ENCODE peak calls at places on chromosomes 4 and X, in nine cellular contexts. One of them, this sample, is unnamed.

GRCh38 chr4:83810428-83810827 is 274.5 kb downstream of the GPAT3 start:
- DNase-seq in AG10803: no peak
- DNase-seq in activated CD8-positive, alpha-beta memory T cell treated with anti-CD3 and anti-CD28 coated beads for 48 hours: no peak
- DNase-seq in stimulated activated CD4-positive, alpha-beta T cell treated with anti-CD3 and anti-CD28 coated beads, Interleukin-15, amount 100 ng/mL, for 1 hour: no peak
- DNase-seq in HTR-8/SVneo: no peak
- DNase-seq in OCI-LY7: no peak
- DNase-seq in NCI-H146: no peak
- DNase-seq in nucleus accumbens: no peak
- DNase-seq in GM12892: no peak
- DNase-seq in this sample: no peak

GRCh38 chr4:169268951-169269781 is 1.6 kb downstream of the SH3RF1 start:
- DNase-seq in AG10803: peak
- DNase-seq in NCI-H146: no peak
- DNase-seq in stimulated activated CD4-positive, alpha-beta T cell treated with anti-CD3 and anti-CD28 coated beads, Interleukin-15, amount 100 ng/mL, for 1 hour: no peak
- DNase-seq in nucleus accumbens: no peak
- DNase-seq in activated CD8-positive, alpha-beta memory T cell treated with anti-CD3 and anti-CD28 coated beads for 48 hours: no peak
- DNase-seq in HTR-8/SVneo: no peak
- DNase-seq in GM12892: no peak
- DNase-seq in OCI-LY7: no peak
- DNase-seq in this sample: no peak

GRCh38 chrX:107826286-107827136 is 845 bp downstream of the MID2 start:
- DNase-seq in GM12892: peak
- DNase-seq in nucleus accumbens: peak
- DNase-seq in stimulated activated CD4-positive, alpha-beta T cell treated with anti-CD3 and anti-CD28 coated beads, Interleukin-15, amount 100 ng/mL, for 1 hour: peak
- DNase-seq in activated CD8-positive, alpha-beta memory T cell treated with anti-CD3 and anti-CD28 coated beads for 48 hours: peak
- DNase-seq in NCI-H146: peak
- DNase-seq in HTR-8/SVneo: no peak
- DNase-seq in AG10803: peak
- DNase-seq in OCI-LY7: no peak
- DNase-seq in this sample: no peak

GRCh38 chr4:122639181-122639580 is 18.3 kb upstream of the IL21 start:
- DNase-seq in OCI-LY7: no peak
- DNase-seq in nucleus accumbens: no peak
- DNase-seq in activated CD8-positive, alpha-beta memory T cell treated with anti-CD3 and anti-CD28 coated beads for 48 hours: no peak
- DNase-seq in NCI-H146: no peak
- DNase-seq in HTR-8/SVneo: no peak
- DNase-seq in AG10803: no peak
- DNase-seq in stimulated activated CD4-positive, alpha-beta T cell treated with anti-CD3 and anti-CD28 coated beads, Interleukin-15, amount 100 ng/mL, for 1 hour: no peak
- DNase-seq in GM12892: no peak
- DNase-seq in this sample: no peak

GRCh38 chrX:78105944-78106650 is 2.0 kb downstream of the PGK1 start:
- DNase-seq in nucleus accumbens: no peak
- DNase-seq in GM12892: no peak
- DNase-seq in activated CD8-positive, alpha-beta memory T cell treated with anti-CD3 and anti-CD28 coated beads for 48 hours: no peak
- DNase-seq in OCI-LY7: no peak
- DNase-seq in NCI-H146: no peak
- DNase-seq in stimulated activated CD4-positive, alpha-beta T cell treated with anti-CD3 and anti-CD28 coated beads, Interleukin-15, amount 100 ng/mL, for 1 hour: no peak
- DNase-seq in AG10803: no peak
- DNase-seq in HTR-8/SVneo: no peak
- DNase-seq in this sample: no peak

GRCh38 chr4:80202190-80202711 is 4.9 kb downstream of the PRDM8 start:
- DNase-seq in nucleus accumbens: peak
- DNase-seq in NCI-H146: peak
- DNase-seq in activated CD8-positive, alpha-beta memory T cell treated with anti-CD3 and anti-CD28 coated beads for 48 hours: peak
- DNase-seq in HTR-8/SVneo: peak
- DNase-seq in OCI-LY7: peak
- DNase-seq in stimulated activated CD4-positive, alpha-beta T cell treated with anti-CD3 and anti-CD28 coated beads, Interleukin-15, amount 100 ng/mL, for 1 hour: peak
- DNase-seq in AG10803: peak
- DNase-seq in GM12892: peak
- DNase-seq in this sample: no peak

GRCh38 chr4:161894493-161895167 is 269.2 kb downstream of the FSTL5 start:
- DNase-seq in NCI-H146: no peak
- DNase-seq in stimulated activated CD4-positive, alpha-beta T cell treated with anti-CD3 and anti-CD28 coated beads, Interleukin-15, amount 100 ng/mL, for 1 hour: no peak
- DNase-seq in OCI-LY7: no peak
- DNase-seq in HTR-8/SVneo: no peak
- DNase-seq in activated CD8-positive, alpha-beta memory T cell treated with anti-CD3 and anti-CD28 coated beads for 48 hours: no peak
- DNase-seq in GM12892: no peak
- DNase-seq in nucleus accumbens: no peak
- DNase-seq in AG10803: no peak
- DNase-seq in this sample: no peak

GRCh38 chr4:133969202-133969873 is 232.3 kb downstream of the PABPC4L start:
- DNase-seq in HTR-8/SVneo: no peak
- DNase-seq in OCI-LY7: no peak
- DNase-seq in stimulated activated CD4-positive, alpha-beta T cell treated with anti-CD3 and anti-CD28 coated beads, Interleukin-15, amount 100 ng/mL, for 1 hour: no peak
- DNase-seq in AG10803: peak
- DNase-seq in nucleus accumbens: no peak
- DNase-seq in activated CD8-positive, alpha-beta memory T cell treated with anti-CD3 and anti-CD28 coated beads for 48 hours: no peak
- DNase-seq in GM12892: no peak
- DNase-seq in NCI-H146: peak
- DNase-seq in this sample: no peak

GRCh38 chr4:2591189-2591588 is 54.7 kb downstream of the FAM193A start:
- DNase-seq in stimulated activated CD4-positive, alpha-beta T cell treated with anti-CD3 and anti-CD28 coated beads, Interleukin-15, amount 100 ng/mL, for 1 hour: no peak
- DNase-seq in GM12892: no peak
- DNase-seq in activated CD8-positive, alpha-beta memory T cell treated with anti-CD3 and anti-CD28 coated beads for 48 hours: no peak
- DNase-seq in nucleus accumbens: no peak
- DNase-seq in HTR-8/SVneo: no peak
- DNase-seq in OCI-LY7: no peak
- DNase-seq in NCI-H146: no peak
- DNase-seq in AG10803: peak
- DNase-seq in this sample: no peak

GRCh38 chr4:137455647-137456321 is 76.5 kb downstream of the PCDH18 start:
- DNase-seq in NCI-H146: no peak
- DNase-seq in nucleus accumbens: no peak
- DNase-seq in stimulated activated CD4-positive, alpha-beta T cell treated with anti-CD3 and anti-CD28 coated beads, Interleukin-15, amount 100 ng/mL, for 1 hour: no peak
- DNase-seq in activated CD8-positive, alpha-beta memory T cell treated with anti-CD3 and anti-CD28 coated beads for 48 hours: no peak
- DNase-seq in OCI-LY7: no peak
- DNase-seq in AG10803: no peak
- DNase-seq in GM12892: no peak
- DNase-seq in HTR-8/SVneo: no peak
- DNase-seq in this sample: no peak

GRCh38 chrX:18920079-18920478 is 63.8 kb downstream of the PHKA2 start:
- DNase-seq in NCI-H146: no peak
- DNase-seq in nucleus accumbens: no peak
- DNase-seq in activated CD8-positive, alpha-beta memory T cell treated with anti-CD3 and anti-CD28 coated beads for 48 hours: no peak
- DNase-seq in AG10803: no peak
- DNase-seq in HTR-8/SVneo: no peak
- DNase-seq in OCI-LY7: no peak
- DNase-seq in GM12892: no peak
- DNase-seq in stimulated activated CD4-positive, alpha-beta T cell treated with anti-CD3 and anti-CD28 coated beads, Interleukin-15, amount 100 ng/mL, for 1 hour: no peak
- DNase-seq in this sample: no peak